ENCODE peak calls at places on chromosomes 7 and 10, in ten cellular contexts. K is RWPE2, W is cardiac muscle cell, Z is right lobe of liver, H is left lung, X is A549, U is kidney, F is GM12865, S is AG09309, C is choroid plexus epithelial cell. L is an unnamed sample.

GRCh38 chr10:17138450-17139062 is 8.9 kb upstream of the CUBN start:
- DNase-seq in K (no peak), W (no peak), Z (no peak), H (no peak), X (no peak), U (no peak), F (no peak), S (no peak), C (no peak), L (no peak)

GRCh38 chr10:27256790-27257189 is 16.2 kb upstream of the ACBD5 start:
- DNase-seq in K (no peak), W (no peak), Z (no peak), H (no peak), X (no peak), U (no peak), F (no peak), S (no peak), C (no peak), L (no peak)

GRCh38 chr10:58780481-58780880 is 267.8 kb downstream of the BICC1 start:
- DNase-seq in K (no peak), W (peak), Z (no peak), H (no peak), X (no peak), U (no peak), F (no peak), S (no peak), C (no peak), L (no peak)

GRCh38 chr10:133455611-133456031 is 1.9 kb downstream of the SCART1 start:
- DNase-seq in K (peak), W (no peak), Z (no peak), H (peak), X (no peak), U (peak), F (no peak), S (no peak), C (no peak), L (no peak)

GRCh38 chr10:71083457-71083975 is 128.9 kb upstream of the UNC5B start:
- DNase-seq in K (peak), W (no peak), Z (peak), H (no peak), X (no peak), U (peak), F (no peak), S (no peak), C (no peak), L (no peak)

GRCh38 chr7:25311346-25311745 is 83.1 kb upstream of the NPVF start:
- DNase-seq in K (no peak), W (no peak), Z (no peak), H (no peak), X (no peak), U (no peak), F (no peak), S (no peak), C (no peak), L (no peak)

GRCh38 chr10:54441286-54441685 is 359.7 kb downstream of the PCDH15 start:
- DNase-seq in K (no peak), W (no peak), Z (no peak), H (no peak), X (no peak), U (no peak), F (no peak), S (no peak), C (peak), L (no peak)

GRCh38 chr10:99652800-99653390 is 6.4 kb upstream of the ENTPD7 start:
- DNase-seq in K (no peak), W (no peak), Z (no peak), H (no peak), X (no peak), U (no peak), F (no peak), S (no peak), C (no peak), L (no peak)

GRCh38 chr7:94525917-94526316 is 16.3 kb downstream of the CASD1 start:
- DNase-seq in K (no peak), W (no peak), Z (no peak), H (no peak), X (no peak), U (no peak), F (no peak), S (no peak), C (no peak), L (no peak)

GRCh38 chr10:88707429-88708110 is 1.5 kb downstream of the LIPK start:
- DNase-seq in K (no peak), W (peak), Z (no peak), H (no peak), X (no peak), U (no peak), F (no peak), S (peak), C (peak), L (peak)

GRCh38 chr10:63713191-63714144 is 192.3 kb downstream of the REEP3 start:
- DNase-seq in K (no peak), W (peak), Z (peak), H (peak), X (no peak), U (peak), F (no peak), S (no peak), C (peak), L (peak)

GRCh38 chr7:155418941-155419755 is 38.8 kb upstream of the EN2 start:
- DNase-seq in K (no peak), W (no peak), Z (no peak), H (peak), X (no peak), U (no peak), F (no peak), S (no peak), C (no peak), L (no peak)

GRCh38 chr7:29609162-29610030 is 45.8 kb downstream of the PRR15 start:
- DNase-seq in K (no peak), W (peak), Z (no peak), H (no peak), X (peak), U (no peak), F (peak), S (no peak), C (peak), L (no peak)

GRCh38 chr7:40279991-40280390 is 145.2 kb downstream of the SUGCT start:
- DNase-seq in K (no peak), W (no peak), Z (no peak), H (no peak), X (no peak), U (no peak), F (no peak), S (no peak), C (no peak), L (no peak)

GRCh38 chr7:127943541-127944521 is 87.4 kb downstream of the LRRC4 start:
- DNase-seq in K (no peak), W (peak), Z (no peak), H (no peak), X (no peak), U (no peak), F (no peak), S (no peak), C (peak), L (peak)

GRCh38 chr10:131314799-131315198 is 3.3 kb upstream of the TCERG1L start:
- DNase-seq in K (no peak), W (peak), Z (no peak), H (peak), X (no peak), U (no peak), F (no peak), S (no peak), C (no peak), L (no peak)

GRCh38 chr7:5532520-5533335 is 109.1 kb upstream of the TNRC18 start:
- DNase-seq in K (no peak), W (no peak), Z (peak), H (peak), X (no peak), U (peak), F (peak), S (no peak), C (no peak), L (no peak)

GRCh38 chr10:92074126-92074887 is 150.7 kb downstream of the BTAF1 start:
- DNase-seq in K (no peak), W (peak), Z (no peak), H (no peak), X (peak), U (no peak), F (peak), S (no peak), C (peak), L (no peak)

GRCh38 chr7:139825666-139826290 is 3.3 kb upstream of the TBXAS1 start:
- DNase-seq in K (no peak), W (peak), Z (no peak), H (peak), X (no peak), U (no peak), F (no peak), S (no peak), C (peak), L (no peak)

DNA sequence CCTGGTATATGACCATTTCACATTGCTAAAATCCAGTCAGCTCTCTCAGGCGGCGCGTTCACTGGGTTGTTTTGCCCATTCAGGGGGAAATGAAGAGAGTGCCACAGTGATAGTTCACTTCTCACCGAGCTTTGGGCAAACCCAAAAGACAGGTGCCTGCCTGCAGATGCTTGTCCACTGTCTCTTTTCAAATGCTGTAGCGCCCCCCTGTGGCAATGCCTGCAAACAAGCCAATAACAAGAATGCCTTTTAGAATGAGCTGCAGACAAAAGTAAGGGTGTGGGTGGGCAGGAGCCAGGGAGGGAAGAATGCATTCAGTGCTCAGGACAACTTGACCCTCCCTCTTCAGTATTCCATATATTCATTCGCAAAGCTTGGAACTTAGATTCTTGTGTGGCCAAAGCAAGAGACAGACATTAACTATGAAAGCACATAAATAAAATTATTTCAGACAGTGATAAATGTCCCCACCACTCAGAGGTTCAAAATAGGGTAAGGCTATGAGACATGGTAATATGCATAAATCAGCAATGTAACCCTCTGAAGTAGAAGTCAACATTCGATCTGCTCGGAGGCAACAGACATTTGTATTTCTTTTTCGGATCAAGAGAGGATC is 86.9 kb downstream of the JAZF1 start:
- DNase-seq in K (no peak), W (peak), Z (peak), H (peak), X (peak), U (peak), F (peak), S (no peak), C (peak), L (no peak)
- H3K4me3 ChIP-seq in K (no peak), W (no peak), Z (no peak), H (no peak), X (no peak), U (no peak), F (no peak), S (no peak), C (no peak), L (no peak)

GRCh38 chr10:94129393-94130130 is 135.8 kb downstream of the PLCE1 start:
- DNase-seq in K (no peak), W (peak), Z (no peak), H (no peak), X (peak), U (no peak), F (no peak), S (peak), C (peak), L (peak)

GRCh38 chr10:94137747-94138146 is 144.0 kb downstream of the PLCE1 start:
- DNase-seq in K (no peak), W (no peak), Z (no peak), H (no peak), X (no peak), U (no peak), F (no peak), S (no peak), C (no peak), L (no peak)

GRCh38 chr10:94133239-94133638 is 139.5 kb downstream of the PLCE1 start:
- DNase-seq in K (no peak), W (no peak), Z (peak), H (no peak), X (no peak), U (no peak), F (no peak), S (no peak), C (no peak), L (no peak)

GRCh38 chr10:94131885-94132284 is 138.2 kb downstream of the PLCE1 start:
- DNase-seq in K (no peak), W (peak), Z (no peak), H (no peak), X (no peak), U (no peak), F (no peak), S (no peak), C (peak), L (no peak)
- H3K4me3 ChIP-seq in K (no peak), W (no peak), Z (no peak), H (no peak), X (no peak), U (no peak), F (no peak), S (no peak), C (no peak), L (no peak)

DNA sequence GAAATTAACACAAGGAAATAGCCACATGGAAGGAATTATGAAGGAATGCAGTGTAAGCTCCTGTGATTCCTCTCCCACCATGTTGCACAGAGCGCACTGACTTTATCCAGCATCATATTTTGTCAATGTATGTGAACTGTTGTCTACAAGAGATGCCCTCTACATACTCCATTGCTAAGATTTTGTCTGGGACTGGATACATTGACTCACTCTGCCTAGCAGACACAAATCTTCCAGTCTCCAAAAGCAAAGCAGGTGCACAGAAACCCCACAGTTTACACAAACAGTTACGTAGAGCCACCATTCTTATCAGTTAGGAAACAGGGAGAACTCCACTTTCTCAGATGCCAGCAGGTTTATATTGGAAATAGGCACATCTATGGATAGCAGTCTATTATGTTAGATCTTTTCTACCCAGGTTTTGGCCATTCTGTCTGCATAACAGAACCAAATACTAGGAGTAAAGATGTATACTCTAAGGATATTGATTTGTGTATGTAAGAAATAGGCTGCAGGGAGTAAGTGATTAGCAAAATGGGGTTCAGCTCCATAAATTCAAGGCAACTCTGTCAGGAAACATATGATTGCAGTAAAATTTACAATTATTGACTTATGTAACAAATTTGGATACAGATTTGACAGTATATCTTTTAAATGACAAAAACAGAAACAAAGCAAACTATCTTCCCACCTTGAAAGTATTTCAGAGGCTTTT is 1.5 kb downstream of the AKR1C2 start:
- DNase-seq in K (no peak), W (no peak), Z (no peak), H (no peak), X (no peak), U (no peak), F (no peak), S (no peak), C (no peak), L (no peak)
- H3K4me3 ChIP-seq in K (no peak), W (no peak), Z (peak), H (peak), X (peak), U (no peak), F (no peak), S (no peak), C (no peak), L (no peak)

GRCh38 chr10:24822557-24822956 is 98.9 kb upstream of the ARHGAP21 start:
- DNase-seq in K (no peak), W (no peak), Z (no peak), H (no peak), X (no peak), U (no peak), F (peak), S (no peak), C (peak), L (no peak)

GRCh38 chr10:24825551-24825950 is 101.9 kb upstream of the ARHGAP21 start:
- DNase-seq in K (no peak), W (peak), Z (no peak), H (no peak), X (no peak), U (no peak), F (no peak), S (peak), C (peak), L (peak)

GRCh38 chr10:24824536-24824935 is 100.8 kb upstream of the ARHGAP21 start:
- DNase-seq in K (no peak), W (peak), Z (no peak), H (no peak), X (no peak), U (no peak), F (no peak), S (no peak), C (peak), L (no peak)

GRCh38 chr10:24824124-24824523 is 100.4 kb upstream of the ARHGAP21 start:
- DNase-seq in K (no peak), W (no peak), Z (no peak), H (no peak), X (no peak), U (no peak), F (no peak), S (no peak), C (peak), L (no peak)

GRCh38 chr10:24826022-24826421 is 102.3 kb upstream of the ARHGAP21 start:
- DNase-seq in K (no peak), W (peak), Z (no peak), H (no peak), X (no peak), U (no peak), F (no peak), S (peak), C (peak), L (peak)
- H3K4me3 ChIP-seq in K (no peak), W (no peak), Z (no peak), H (no peak), X (no peak), U (no peak), F (no peak), S (no peak), C (no peak), L (no peak)

GRCh38 chr7:106865130-106866115 is at the start of gene PIK3CG:
- DNase-seq in K (no peak), W (peak), Z (no peak), H (no peak), X (no peak), U (no peak), F (peak), S (no peak), C (no peak), L (no peak)

GRCh38 chr7:106868364-106868763 is 3.3 kb downstream of the PIK3CG start:
- DNase-seq in K (no peak), W (no peak), Z (no peak), H (no peak), X (no peak), U (no peak), F (no peak), S (no peak), C (no peak), L (no peak)

GRCh38 chr7:106864298-106865081 is 592 bp upstream of the PIK3CG start:
- DNase-seq in K (no peak), W (peak), Z (no peak), H (no peak), X (no peak), U (no peak), F (peak), S (no peak), C (no peak), L (no peak)

GRCh38 chr7:106867641-106868351 is 2.7 kb downstream of the PIK3CG start:
- DNase-seq in K (peak), W (no peak), Z (no peak), H (peak), X (no peak), U (peak), F (no peak), S (no peak), C (no peak), L (no peak)

DNA sequence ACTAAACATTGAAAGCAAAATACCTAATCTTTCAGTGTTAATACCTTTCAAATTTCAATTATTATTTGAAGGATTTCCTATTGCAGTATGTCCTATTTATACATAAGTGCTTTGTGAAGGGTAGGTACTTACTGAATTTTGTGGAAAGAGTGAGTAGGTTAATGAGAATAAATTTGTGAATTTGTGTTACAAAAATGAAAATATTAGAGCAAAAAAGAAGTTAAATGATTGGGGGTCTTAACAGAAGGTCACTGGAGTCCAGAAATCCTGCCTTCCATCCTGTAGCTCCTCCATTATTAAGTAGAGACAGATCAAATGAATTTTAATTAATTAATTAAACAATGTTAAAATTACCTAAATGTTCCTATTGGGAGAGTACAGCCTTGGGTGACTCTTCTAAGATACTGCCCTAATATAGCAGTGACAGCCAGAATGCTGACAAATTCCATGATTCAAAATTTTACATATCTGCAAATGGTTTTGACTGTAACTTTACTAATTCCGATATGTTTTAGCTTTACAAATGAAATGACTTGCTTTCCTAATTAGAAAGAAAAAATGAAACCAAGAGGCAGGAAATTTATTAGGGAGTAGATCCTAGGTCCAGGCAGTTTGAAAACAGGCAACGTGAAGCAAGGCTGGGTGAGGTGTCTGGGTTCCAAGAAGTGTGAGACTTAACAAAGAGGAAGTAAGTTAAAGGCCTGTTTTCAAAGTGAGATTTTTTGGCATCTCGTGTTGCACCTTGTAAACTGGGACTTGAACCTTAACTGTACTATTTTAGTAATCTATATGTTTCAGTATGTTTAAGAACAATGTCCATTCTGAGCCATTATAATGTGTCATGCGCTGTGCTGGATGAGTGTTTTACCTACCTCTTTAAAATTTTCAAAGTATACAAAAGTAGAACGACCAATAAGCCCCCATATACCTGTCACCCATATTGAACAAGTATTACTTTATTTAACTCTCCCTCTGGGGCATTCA is 1.5 kb downstream of the PIK3CG start:
- DNase-seq in K (no peak), W (no peak), Z (no peak), H (no peak), X (no peak), U (no peak), F (peak), S (no peak), C (no peak), L (no peak)
- H3K4me3 ChIP-seq in K (no peak), W (no peak), Z (no peak), H (peak), X (no peak), U (no peak), F (peak), S (no peak), C (no peak), L (no peak)

DNA sequence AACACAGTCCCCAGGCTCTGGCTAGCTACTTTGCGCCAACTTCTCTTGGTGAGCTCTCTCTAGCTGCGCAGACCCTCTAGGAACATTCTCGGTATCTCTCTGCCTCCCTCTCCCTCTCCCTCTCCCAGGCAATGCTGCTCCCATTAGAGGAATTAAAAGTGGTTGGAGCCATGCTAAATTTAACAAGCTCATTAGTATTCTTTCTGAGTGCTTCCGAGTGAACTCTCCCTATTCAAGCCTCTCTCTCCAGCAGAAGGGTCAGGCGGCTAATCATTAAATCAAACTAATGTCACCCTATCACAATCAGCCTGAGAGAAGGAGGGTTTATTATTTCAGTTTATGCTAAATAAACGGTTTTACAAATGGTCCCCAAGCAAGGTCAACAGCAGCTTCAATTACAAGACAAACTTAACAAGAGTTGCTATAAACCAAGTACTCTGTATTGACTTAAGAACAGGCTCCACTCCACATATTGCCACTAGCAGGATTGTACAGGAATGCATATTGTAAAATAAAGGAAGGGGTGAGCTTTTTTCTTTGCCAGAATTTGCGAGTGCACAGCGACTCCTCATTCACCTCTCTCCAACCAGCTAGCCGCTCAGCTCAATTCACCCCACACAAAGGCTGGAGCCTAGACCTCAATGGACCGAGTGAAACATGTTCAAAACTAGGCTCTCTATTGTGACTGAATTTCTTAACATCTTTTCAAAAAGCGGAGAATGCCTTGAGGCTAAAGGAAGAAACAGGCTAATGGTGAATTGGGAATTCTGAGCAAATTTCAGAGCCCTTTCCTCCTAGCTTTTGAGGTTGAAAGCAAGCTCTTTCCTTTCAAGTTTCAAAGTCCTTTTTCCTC is 84.4 kb downstream of the GLI3 start:
- DNase-seq in K (no peak), W (no peak), Z (no peak), H (no peak), X (no peak), U (no peak), F (no peak), S (no peak), C (no peak), L (no peak)
- H3K4me3 ChIP-seq in K (no peak), W (no peak), Z (no peak), H (no peak), X (no peak), U (no peak), F (no peak), S (no peak), C (no peak), L (no peak)

L was measured in skeletal muscle cell.